ENCODE peak calls at places on chromosomes 12 and 14, in six cellular contexts. One of them, this sample, is unnamed.

GRCh38 chr12:1544991-1545700 is 49.2 kb downstream of the FBXL14 start:
- DNase-seq in NB4: peak
- DNase-seq in Peyer's patch: no peak
- DNase-seq in stomach: no peak
- DNase-seq in breast epithelium: no peak
- DNase-seq in sigmoid colon: no peak
- DNase-seq in this sample: no peak

GRCh38 chr12:109027767-109028166 is 6.9 kb upstream of the SVOP start:
- DNase-seq in NB4: peak
- DNase-seq in Peyer's patch: no peak
- DNase-seq in stomach: no peak
- DNase-seq in breast epithelium: no peak
- DNase-seq in sigmoid colon: no peak
- DNase-seq in this sample: no peak

GRCh38 chr14:94328196-94328595 is 5.1 kb upstream of the SERPINA6 start:
- DNase-seq in NB4: no peak
- DNase-seq in Peyer's patch: no peak
- DNase-seq in stomach: no peak
- DNase-seq in breast epithelium: no peak
- DNase-seq in sigmoid colon: no peak
- DNase-seq in this sample: no peak

GRCh38 chr14:95039993-95040348 is 117.4 kb downstream of the DICER1 start:
- DNase-seq in NB4: no peak
- DNase-seq in Peyer's patch: peak
- DNase-seq in stomach: peak
- DNase-seq in breast epithelium: no peak
- DNase-seq in sigmoid colon: peak
- DNase-seq in this sample: no peak

GRCh38 chr12:10612954-10613333 is 465 bp downstream of the MAGOHB start:
- DNase-seq in NB4: peak
- DNase-seq in Peyer's patch: no peak
- DNase-seq in stomach: no peak
- DNase-seq in breast epithelium: no peak
- DNase-seq in sigmoid colon: no peak
- DNase-seq in this sample: peak

GRCh38 chr12:97223419-97223818 is 239.2 kb upstream of the RMST start:
- DNase-seq in NB4: no peak
- DNase-seq in Peyer's patch: no peak
- DNase-seq in stomach: no peak
- DNase-seq in breast epithelium: no peak
- DNase-seq in sigmoid colon: no peak
- DNase-seq in this sample: no peak

GRCh38 chr12:57735952-57736742 is 2.4 kb downstream of the AGAP2 start:
- DNase-seq in NB4: no peak
- DNase-seq in Peyer's patch: no peak
- DNase-seq in stomach: no peak
- DNase-seq in breast epithelium: no peak
- DNase-seq in sigmoid colon: no peak
- DNase-seq in this sample: no peak

GRCh38 chr12:96368233-96368632 is 32.0 kb downstream of the CDK17 start:
- DNase-seq in NB4: no peak
- DNase-seq in Peyer's patch: no peak
- DNase-seq in stomach: no peak
- DNase-seq in breast epithelium: no peak
- DNase-seq in sigmoid colon: no peak
- DNase-seq in this sample: no peak

GRCh38 chr12:120183211-120183631 is 11.3 kb downstream of the GCN1 start:
- DNase-seq in NB4: no peak
- DNase-seq in Peyer's patch: no peak
- DNase-seq in stomach: no peak
- DNase-seq in breast epithelium: no peak
- DNase-seq in sigmoid colon: no peak
- DNase-seq in this sample: no peak

GRCh38 chr12:10739157-10740118 is 16.3 kb upstream of the YBX3 start:
- DNase-seq in NB4: no peak
- DNase-seq in Peyer's patch: no peak
- DNase-seq in stomach: no peak
- DNase-seq in breast epithelium: no peak
- DNase-seq in sigmoid colon: no peak
- DNase-seq in this sample: no peak

GRCh38 chr14:93970589-93970966 is 5.8 kb downstream of the ASB2 start:
- DNase-seq in NB4: peak
- DNase-seq in Peyer's patch: peak
- DNase-seq in stomach: peak
- DNase-seq in breast epithelium: no peak
- DNase-seq in sigmoid colon: no peak
- DNase-seq in this sample: no peak

GRCh38 chr12:6376079-6376941 is 947 bp upstream of the SCNN1A start:
- DNase-seq in NB4: peak
- DNase-seq in Peyer's patch: peak
- DNase-seq in stomach: peak
- DNase-seq in breast epithelium: peak
- DNase-seq in sigmoid colon: peak
- DNase-seq in this sample: peak

GRCh38 chr12:49930515-49931288 is 19.8 kb upstream of the AQP2 start:
- DNase-seq in NB4: no peak
- DNase-seq in Peyer's patch: no peak
- DNase-seq in stomach: no peak
- DNase-seq in breast epithelium: no peak
- DNase-seq in sigmoid colon: no peak
- DNase-seq in this sample: no peak

GRCh38 chr12:95529693-95530225 is 21.5 kb downstream of the USP44 start:
- DNase-seq in NB4: no peak
- DNase-seq in Peyer's patch: no peak
- DNase-seq in stomach: no peak
- DNase-seq in breast epithelium: no peak
- DNase-seq in sigmoid colon: no peak
- DNase-seq in this sample: no peak

GRCh38 chr12:49094104-49094948 is at the start of gene DHH:
- DNase-seq in NB4: no peak
- DNase-seq in Peyer's patch: peak
- DNase-seq in stomach: no peak
- DNase-seq in breast epithelium: no peak
- DNase-seq in sigmoid colon: no peak
- DNase-seq in this sample: peak

GRCh38 chr12:112163471-112164325 is 38.3 kb downstream of the TRAFD1 start:
- DNase-seq in NB4: no peak
- DNase-seq in Peyer's patch: peak
- DNase-seq in stomach: no peak
- DNase-seq in breast epithelium: no peak
- DNase-seq in sigmoid colon: peak
- DNase-seq in this sample: no peak

GRCh38 chr14:34452258-34452822 is 9.7 kb downstream of the SPTSSA start:
- DNase-seq in NB4: no peak
- DNase-seq in Peyer's patch: no peak
- DNase-seq in stomach: no peak
- DNase-seq in breast epithelium: no peak
- DNase-seq in sigmoid colon: no peak
- DNase-seq in this sample: no peak

GRCh38 chr12:12473223-12473622 is 89.4 kb downstream of the DUSP16 start:
- DNase-seq in NB4: no peak
- DNase-seq in Peyer's patch: no peak
- DNase-seq in stomach: no peak
- DNase-seq in breast epithelium: no peak
- DNase-seq in sigmoid colon: no peak
- DNase-seq in this sample: no peak

GRCh38 chr12:31880340-31880739 is 78.9 kb upstream of the RESF1 start:
- DNase-seq in NB4: no peak
- DNase-seq in Peyer's patch: no peak
- DNase-seq in stomach: no peak
- DNase-seq in breast epithelium: no peak
- DNase-seq in sigmoid colon: no peak
- DNase-seq in this sample: no peak

GRCh38 chr14:97274626-97275025 is 477.4 kb downstream of the VRK1 start:
- DNase-seq in NB4: no peak
- DNase-seq in Peyer's patch: no peak
- DNase-seq in stomach: no peak
- DNase-seq in breast epithelium: no peak
- DNase-seq in sigmoid colon: no peak
- DNase-seq in this sample: no peak
- H3K4me3 ChIP-seq in NB4: no peak
- H3K4me3 ChIP-seq in Peyer's patch: no peak
- H3K4me3 ChIP-seq in stomach: no peak
- H3K4me3 ChIP-seq in breast epithelium: no peak
- H3K4me3 ChIP-seq in sigmoid colon: no peak
- H3K4me3 ChIP-seq in this sample: no peak

DNA sequence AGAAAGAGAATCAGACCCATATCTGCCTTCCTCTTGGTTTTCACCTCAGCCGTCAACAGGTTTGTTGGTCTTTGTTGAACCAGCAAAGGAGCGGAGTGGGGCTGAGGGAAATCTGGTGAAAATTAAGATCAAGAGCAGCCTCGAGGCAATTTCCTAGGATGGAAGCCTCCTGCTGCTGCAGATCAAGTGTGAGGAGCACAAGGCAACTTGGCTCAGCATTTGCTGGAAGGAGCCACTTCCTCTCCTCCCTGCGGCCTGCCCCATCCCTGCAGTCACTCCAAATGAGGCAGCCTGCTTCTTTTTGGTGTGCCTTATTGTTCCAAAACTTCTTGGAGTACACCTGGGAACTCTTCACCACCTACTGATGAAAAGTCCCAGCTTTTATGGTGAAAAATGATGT is 4.9 kb downstream of the TC2N start:
- DNase-seq in NB4: no peak
- DNase-seq in Peyer's patch: no peak
- DNase-seq in stomach: no peak
- DNase-seq in breast epithelium: no peak
- DNase-seq in sigmoid colon: no peak
- DNase-seq in this sample: no peak
- TF ChIP-seq POLR2A in NB4: no peak
- TF ChIP-seq POLR2A in Peyer's patch: no peak
- TF ChIP-seq POLR2A in stomach: no peak
- TF ChIP-seq POLR2A in breast epithelium: no peak
- TF ChIP-seq POLR2A in sigmoid colon: no peak
- TF ChIP-seq POLR2A in this sample: no peak

GRCh38 chr14:99749142-99749541 is 44.1 kb upstream of the EML1 start:
- DNase-seq in NB4: no peak
- DNase-seq in Peyer's patch: no peak
- DNase-seq in stomach: no peak
- DNase-seq in breast epithelium: no peak
- DNase-seq in sigmoid colon: no peak
- DNase-seq in this sample: no peak
- TF ChIP-seq CTCF in NB4: peak
- TF ChIP-seq CTCF in Peyer's patch: no peak
- TF ChIP-seq CTCF in stomach: no peak
- TF ChIP-seq CTCF in breast epithelium: no peak
- TF ChIP-seq CTCF in sigmoid colon: no peak
- TF ChIP-seq CTCF in this sample: no peak

GRCh38 chr12:56221757-56222530 is at the start of gene RNF41:
- DNase-seq in NB4: peak
- DNase-seq in Peyer's patch: peak
- DNase-seq in stomach: peak
- DNase-seq in breast epithelium: peak
- DNase-seq in sigmoid colon: peak
- DNase-seq in this sample: peak

GRCh38 chr12:56221233-56221756 is 427 bp downstream of the RNF41 start:
- DNase-seq in NB4: no peak
- DNase-seq in Peyer's patch: peak
- DNase-seq in stomach: peak
- DNase-seq in breast epithelium: peak
- DNase-seq in sigmoid colon: peak
- DNase-seq in this sample: peak

GRCh38 chr12:56220611-56221232 is 1.0 kb downstream of the RNF41 start:
- DNase-seq in NB4: peak
- DNase-seq in Peyer's patch: peak
- DNase-seq in stomach: no peak
- DNase-seq in breast epithelium: no peak
- DNase-seq in sigmoid colon: no peak
- DNase-seq in this sample: no peak

GRCh38 chr12:56222531-56222895 is 791 bp upstream of the RNF41 start:
- DNase-seq in NB4: no peak
- DNase-seq in Peyer's patch: no peak
- DNase-seq in stomach: no peak
- DNase-seq in breast epithelium: no peak
- DNase-seq in sigmoid colon: no peak
- DNase-seq in this sample: no peak

DNA sequence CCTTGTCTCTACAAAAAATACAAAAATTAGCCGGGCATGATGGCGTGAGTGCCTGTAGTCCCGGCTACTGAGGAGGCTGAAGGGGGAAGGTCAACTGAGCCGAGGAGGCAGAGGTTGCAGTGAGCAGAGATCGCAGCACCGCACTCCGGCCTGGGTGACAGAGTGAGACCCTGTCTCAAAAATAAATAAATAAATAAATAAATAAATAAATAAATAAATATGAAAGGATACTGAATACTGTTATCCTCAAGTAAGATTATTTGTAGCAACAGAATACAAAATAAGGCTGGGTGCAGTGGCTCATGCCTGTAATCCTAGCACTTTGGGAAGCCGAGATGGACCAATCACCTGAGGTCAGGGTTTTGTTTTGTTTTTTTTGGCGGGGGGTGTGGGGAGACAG is 1.9 kb downstream of the RNF41 start:
- DNase-seq in NB4: no peak
- DNase-seq in Peyer's patch: no peak
- DNase-seq in stomach: no peak
- DNase-seq in breast epithelium: no peak
- DNase-seq in sigmoid colon: no peak
- DNase-seq in this sample: no peak
- H3K4me3 ChIP-seq in NB4: peak
- H3K4me3 ChIP-seq in Peyer's patch: no peak
- H3K4me3 ChIP-seq in stomach: no peak
- H3K4me3 ChIP-seq in breast epithelium: peak
- H3K4me3 ChIP-seq in sigmoid colon: no peak
- H3K4me3 ChIP-seq in this sample: no peak

DNA sequence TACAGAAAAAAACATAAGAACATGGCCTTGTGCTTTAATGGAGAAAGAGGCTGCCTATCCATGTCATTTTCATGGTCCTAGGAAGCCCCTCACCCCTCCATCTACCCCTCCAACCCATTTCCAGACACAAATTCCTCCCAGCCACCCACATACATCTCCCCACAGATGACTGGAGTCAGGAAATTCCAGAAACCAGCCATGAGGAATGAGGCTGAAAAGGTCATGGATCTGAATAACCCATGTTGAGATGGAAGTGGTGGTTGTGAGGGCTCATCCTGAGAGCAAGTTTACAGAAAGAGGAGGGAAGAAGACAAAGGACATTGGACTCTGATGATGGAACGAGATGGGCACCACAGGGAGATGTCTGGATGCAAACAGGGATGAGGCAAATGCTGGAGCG is 23.9 kb upstream of the C12orf42 start:
- DNase-seq in NB4: no peak
- DNase-seq in Peyer's patch: no peak
- DNase-seq in stomach: no peak
- DNase-seq in breast epithelium: no peak
- DNase-seq in sigmoid colon: no peak
- DNase-seq in this sample: no peak
- TF ChIP-seq POLR2A in NB4: no peak
- TF ChIP-seq POLR2A in Peyer's patch: no peak
- TF ChIP-seq POLR2A in stomach: no peak
- TF ChIP-seq POLR2A in breast epithelium: no peak
- TF ChIP-seq POLR2A in sigmoid colon: no peak
- TF ChIP-seq POLR2A in this sample: no peak

GRCh38 chr14:38618514-38618913 is 362.6 kb upstream of the CLEC14A start:
- DNase-seq in NB4: peak
- DNase-seq in Peyer's patch: no peak
- DNase-seq in stomach: no peak
- DNase-seq in breast epithelium: no peak
- DNase-seq in sigmoid colon: no peak
- DNase-seq in this sample: no peak
- TF ChIP-seq CTCF in NB4: peak
- TF ChIP-seq CTCF in Peyer's patch: no peak
- TF ChIP-seq CTCF in stomach: no peak
- TF ChIP-seq CTCF in breast epithelium: no peak
- TF ChIP-seq CTCF in sigmoid colon: no peak
- TF ChIP-seq CTCF in this sample: no peak

GRCh38 chr14:77140937-77141591 is 527 bp downstream of the ZDHHC22 start:
- DNase-seq in NB4: no peak
- DNase-seq in Peyer's patch: no peak
- DNase-seq in stomach: no peak
- DNase-seq in breast epithelium: no peak
- DNase-seq in sigmoid colon: no peak
- DNase-seq in this sample: no peak
- H3K4me3 ChIP-seq in NB4: no peak
- H3K4me3 ChIP-seq in Peyer's patch: peak
- H3K4me3 ChIP-seq in stomach: peak
- H3K4me3 ChIP-seq in breast epithelium: peak
- H3K4me3 ChIP-seq in sigmoid colon: no peak
- H3K4me3 ChIP-seq in this sample: peak

This sample was measured in ovary.